ENCODE peak calls at places on chromosomes 12 and 14, in seven cellular contexts. One of them, this sample, is unnamed.

GRCh38 chr12:1706284-1707016 is 15.6 kb downstream of the ADIPOR2 start:
- DNase-seq in activated T-cell treated with anti-CD3 and anti-CD28 coated beads, Interleukin-2, amount 50 U/mL, for 1 hour: no peak
- DNase-seq in omental fat pad: no peak
- DNase-seq in T-cell: no peak
- DNase-seq in left cardiac atrium: no peak
- DNase-seq in DMS153: no peak
- DNase-seq in IMR-90: peak; percentile 76
- DNase-seq in this sample: no peak

GRCh38 chr12:50927766-50928224 is 24.5 kb upstream of the HIGD1C start:
- DNase-seq in activated T-cell treated with anti-CD3 and anti-CD28 coated beads, Interleukin-2, amount 50 U/mL, for 1 hour: no peak
- DNase-seq in omental fat pad: no peak
- DNase-seq in T-cell: no peak
- DNase-seq in left cardiac atrium: no peak
- DNase-seq in DMS153: no peak
- DNase-seq in IMR-90: no peak
- DNase-seq in this sample: no peak

GRCh38 chr12:77615331-77615730 is 215.4 kb upstream of the NAV3 start:
- DNase-seq in activated T-cell treated with anti-CD3 and anti-CD28 coated beads, Interleukin-2, amount 50 U/mL, for 1 hour: no peak
- DNase-seq in omental fat pad: no peak
- DNase-seq in T-cell: no peak
- DNase-seq in left cardiac atrium: no peak
- DNase-seq in DMS153: no peak
- DNase-seq in IMR-90: no peak
- DNase-seq in this sample: no peak

GRCh38 chr14:37625597-37626595 is 30.5 kb downstream of the TTC6 start:
- DNase-seq in activated T-cell treated with anti-CD3 and anti-CD28 coated beads, Interleukin-2, amount 50 U/mL, for 1 hour: no peak
- DNase-seq in omental fat pad: no peak
- DNase-seq in T-cell: no peak
- DNase-seq in left cardiac atrium: no peak
- DNase-seq in DMS153: no peak
- DNase-seq in IMR-90: peak; percentile 30
- DNase-seq in this sample: no peak

GRCh38 chr14:66514206-66514605 is 6.3 kb downstream of the GPHN start:
- DNase-seq in activated T-cell treated with anti-CD3 and anti-CD28 coated beads, Interleukin-2, amount 50 U/mL, for 1 hour: no peak
- DNase-seq in omental fat pad: no peak
- DNase-seq in T-cell: no peak
- DNase-seq in left cardiac atrium: no peak
- DNase-seq in DMS153: no peak
- DNase-seq in IMR-90: no peak
- DNase-seq in this sample: no peak

GRCh38 chr12:93537769-93538168 is 34.7 kb upstream of the SOCS2 start:
- DNase-seq in activated T-cell treated with anti-CD3 and anti-CD28 coated beads, Interleukin-2, amount 50 U/mL, for 1 hour: no peak
- DNase-seq in omental fat pad: no peak
- DNase-seq in T-cell: no peak
- DNase-seq in left cardiac atrium: no peak
- DNase-seq in DMS153: no peak
- DNase-seq in IMR-90: no peak
- DNase-seq in this sample: no peak

GRCh38 chr14:30559638-30560071 is 697 bp downstream of the G2E3 start:
- DNase-seq in activated T-cell treated with anti-CD3 and anti-CD28 coated beads, Interleukin-2, amount 50 U/mL, for 1 hour: no peak
- DNase-seq in omental fat pad: no peak
- DNase-seq in T-cell: no peak
- DNase-seq in left cardiac atrium: no peak
- DNase-seq in DMS153: no peak
- DNase-seq in IMR-90: peak; percentile 42
- DNase-seq in this sample: no peak

GRCh38 chr12:50425859-50426258 is 25.2 kb downstream of the LARP4 start:
- DNase-seq in activated T-cell treated with anti-CD3 and anti-CD28 coated beads, Interleukin-2, amount 50 U/mL, for 1 hour: no peak
- DNase-seq in omental fat pad: no peak
- DNase-seq in T-cell: no peak
- DNase-seq in left cardiac atrium: no peak
- DNase-seq in DMS153: peak; percentile 56
- DNase-seq in IMR-90: no peak
- DNase-seq in this sample: no peak

GRCh38 chr12:22518067-22518719 is 26.1 kb downstream of the C2CD5 start:
- DNase-seq in activated T-cell treated with anti-CD3 and anti-CD28 coated beads, Interleukin-2, amount 50 U/mL, for 1 hour: no peak
- DNase-seq in omental fat pad: no peak
- DNase-seq in T-cell: no peak
- DNase-seq in left cardiac atrium: peak; percentile 55
- DNase-seq in DMS153: peak; percentile 13
- DNase-seq in IMR-90: peak; percentile 15
- DNase-seq in this sample: no peak

GRCh38 chr12:65586796-65587195 is 237.5 kb upstream of the HMGA2 start:
- DNase-seq in activated T-cell treated with anti-CD3 and anti-CD28 coated beads, Interleukin-2, amount 50 U/mL, for 1 hour: no peak
- DNase-seq in omental fat pad: no peak
- DNase-seq in T-cell: no peak
- DNase-seq in left cardiac atrium: no peak
- DNase-seq in DMS153: no peak
- DNase-seq in IMR-90: no peak
- DNase-seq in this sample: no peak

GRCh38 chr12:68667896-68668295 is 18.9 kb upstream of the NUP107 start:
- DNase-seq in activated T-cell treated with anti-CD3 and anti-CD28 coated beads, Interleukin-2, amount 50 U/mL, for 1 hour: no peak
- DNase-seq in omental fat pad: no peak
- DNase-seq in T-cell: no peak
- DNase-seq in left cardiac atrium: no peak
- DNase-seq in DMS153: no peak
- DNase-seq in IMR-90: no peak
- DNase-seq in this sample: no peak

GRCh38 chr12:31868980-31869379 is 90.2 kb upstream of the RESF1 start:
- DNase-seq in activated T-cell treated with anti-CD3 and anti-CD28 coated beads, Interleukin-2, amount 50 U/mL, for 1 hour: no peak
- DNase-seq in omental fat pad: no peak
- DNase-seq in T-cell: no peak
- DNase-seq in left cardiac atrium: peak; percentile 67
- DNase-seq in DMS153: peak; percentile 19
- DNase-seq in IMR-90: peak; percentile 20
- DNase-seq in this sample: no peak

GRCh38 chr14:94673071-94673470 is 60.9 kb downstream of the SERPINA3 start:
- DNase-seq in activated T-cell treated with anti-CD3 and anti-CD28 coated beads, Interleukin-2, amount 50 U/mL, for 1 hour: no peak
- DNase-seq in omental fat pad: no peak
- DNase-seq in T-cell: no peak
- DNase-seq in left cardiac atrium: no peak
- DNase-seq in DMS153: no peak
- DNase-seq in IMR-90: no peak
- DNase-seq in this sample: no peak

GRCh38 chr12:62446741-62447452 is 19.7 kb upstream of the MON2 start:
- DNase-seq in activated T-cell treated with anti-CD3 and anti-CD28 coated beads, Interleukin-2, amount 50 U/mL, for 1 hour: no peak
- DNase-seq in omental fat pad: no peak
- DNase-seq in T-cell: no peak
- DNase-seq in left cardiac atrium: no peak
- DNase-seq in DMS153: no peak
- DNase-seq in IMR-90: no peak
- DNase-seq in this sample: no peak

GRCh38 chr12:79083181-79083580 is 218.6 kb downstream of the SYT1 start:
- DNase-seq in activated T-cell treated with anti-CD3 and anti-CD28 coated beads, Interleukin-2, amount 50 U/mL, for 1 hour: no peak
- DNase-seq in omental fat pad: no peak
- DNase-seq in T-cell: no peak
- DNase-seq in left cardiac atrium: no peak
- DNase-seq in DMS153: peak; percentile 25
- DNase-seq in IMR-90: peak; percentile 7
- DNase-seq in this sample: no peak

GRCh38 chr12:124914392-124915248 is at the start of gene UBC:
- DNase-seq in activated T-cell treated with anti-CD3 and anti-CD28 coated beads, Interleukin-2, amount 50 U/mL, for 1 hour: peak; percentile 89
- DNase-seq in omental fat pad: peak; percentile 90
- DNase-seq in T-cell: peak; percentile 86
- DNase-seq in left cardiac atrium: peak; percentile 92
- DNase-seq in DMS153: no peak
- DNase-seq in IMR-90: peak; percentile 92
- DNase-seq in this sample: peak; percentile 96

GRCh38 chr14:64891839-64892375 is 12.2 kb upstream of the SPTB start:
- DNase-seq in activated T-cell treated with anti-CD3 and anti-CD28 coated beads, Interleukin-2, amount 50 U/mL, for 1 hour: no peak
- DNase-seq in omental fat pad: no peak
- DNase-seq in T-cell: no peak
- DNase-seq in left cardiac atrium: no peak
- DNase-seq in DMS153: peak; percentile 41
- DNase-seq in IMR-90: peak; percentile 77
- DNase-seq in this sample: no peak

GRCh38 chr12:7439579-7440505 is 4.1 kb downstream of the CD163L1 start:
- DNase-seq in activated T-cell treated with anti-CD3 and anti-CD28 coated beads, Interleukin-2, amount 50 U/mL, for 1 hour: peak; percentile 50
- DNase-seq in omental fat pad: no peak
- DNase-seq in T-cell: no peak
- DNase-seq in left cardiac atrium: peak; percentile 44
- DNase-seq in DMS153: no peak
- DNase-seq in IMR-90: peak; percentile 41
- DNase-seq in this sample: no peak

GRCh38 chr14:86799244-86799647 is 1193.7 kb downstream of the GALC start:
- DNase-seq in activated T-cell treated with anti-CD3 and anti-CD28 coated beads, Interleukin-2, amount 50 U/mL, for 1 hour: no peak
- DNase-seq in omental fat pad: no peak
- DNase-seq in T-cell: no peak
- DNase-seq in left cardiac atrium: no peak
- DNase-seq in DMS153: no peak
- DNase-seq in IMR-90: peak; percentile 98
- DNase-seq in this sample: no peak

This sample was measured in right atrium auricular region.